ENCODE peak calls at places on chromosomes 3 and 15, in five cellular contexts. C, G, E, B and L are unnamed samples.

GRCh38 chr3:21654241-21654640 is 96.8 kb downstream of the ZNF385D start:
- DNase-seq in G (no peak), B (no peak), E (no peak), C (no peak), L (no peak)

GRCh38 chr3:23991236-23992050 is 46.4 kb downstream of the NR1D2 start:
- DNase-seq in E (no peak), B (no peak), G (no peak), C (no peak), L (no peak)

GRCh38 chr3:184993394-184993793 is 159.5 kb downstream of the C3orf70 start:
- DNase-seq in C (peak), B (no peak), E (no peak), G (no peak), L (no peak)

GRCh38 chr15:44101286-44101685 is 93.8 kb downstream of the FRMD5 start:
- DNase-seq in C (no peak), E (no peak), G (no peak), B (no peak), L (no peak)

GRCh38 chr3:159082514-159082913 is 280.7 kb downstream of the MFSD1 start:
- DNase-seq in E (no peak), G (no peak), C (no peak), B (no peak), L (no peak)

GRCh38 chr3:123899300-123899865 is 15.3 kb upstream of the MYLK start:
- DNase-seq in E (no peak), G (no peak), B (no peak), C (no peak), L (no peak)

GRCh38 chr3:32842531-32842931 is 24.7 kb downstream of the TRIM71 start:
- DNase-seq in C (no peak), E (no peak), B (no peak), G (no peak), L (no peak)

GRCh38 chr3:72520690-72521308 is 327.4 kb downstream of the SHQ1 start:
- DNase-seq in E (no peak), G (no peak), C (no peak), B (peak), L (no peak)

GRCh38 chr3:188286087-188286513 is 132.1 kb downstream of the LPP start:
- DNase-seq in C (no peak), B (no peak), G (no peak), E (no peak), L (no peak)

GRCh38 chr3:41213563-41213962 is 14.3 kb downstream of the CTNNB1 start:
- DNase-seq in B (no peak), C (no peak), E (no peak), G (no peak), L (no peak)

GRCh38 chr15:47988564-47988963 is 132.2 kb upstream of the SLC24A5 start:
- DNase-seq in G (no peak), B (no peak), C (no peak), E (no peak), L (no peak)

GRCh38 chr3:36496734-36497133 is 116.4 kb downstream of the STAC start:
- DNase-seq in E (no peak), B (no peak), G (no peak), C (no peak), L (no peak)

GRCh38 chr15:60869851-60870250 is 359.3 kb downstream of the RORA start:
- DNase-seq in C (no peak), B (no peak), G (no peak), E (no peak), L (no peak)

GRCh38 chr15:90749754-90750153 is 32.6 kb downstream of the BLM start:
- DNase-seq in C (no peak), E (no peak), G (no peak), B (no peak), L (no peak)

GRCh38 chr3:177437513-177438337 is 240.4 kb upstream of the TBL1XR1 start:
- DNase-seq in E (no peak), B (no peak), C (no peak), G (no peak), L (no peak)

GRCh38 chr3:15647629-15648167 is 46.2 kb downstream of the BTD start:
- DNase-seq in E (no peak), B (peak), C (no peak), G (no peak), L (no peak)

GRCh38 chr15:76163429-76164020 is 103.7 kb downstream of the TMEM266 start:
- DNase-seq in C (peak), B (no peak), G (no peak), E (peak), L (peak)